ENCODE peak calls at places on chromosomes 1 and 21, in ten cellular contexts. O is adrenal gland, K is glutamatergic neuron, M is neural crest cell, C is fibroblast of the aortic adventitia, F is RWPE1, G is psoas muscle, E is activated B cell treated with CpG ODN at 0.5 μM for 24 hours, P is WTC11, J is heart left ventricle. N is an unnamed sample.

GRCh38 chr1:16162163-16162822 is 6.4 kb upstream of the EPHA2 start:
- DNase-seq in O (no peak), K (no peak), M (no peak), C (no peak), F (no peak), G (no peak), E (peak), P (peak), J (no peak), N (no peak)

GRCh38 chr1:112881742-112882127 is 74.3 kb downstream of the SLC16A1 start:
- DNase-seq in O (no peak), K (no peak), M (no peak), C (peak), F (no peak), G (no peak), E (no peak), P (no peak), J (no peak), N (no peak)

GRCh38 chr1:41851589-41851988 is 67.1 kb downstream of the HIVEP3 start:
- DNase-seq in O (no peak), K (no peak), M (no peak), C (peak), F (peak), G (no peak), E (no peak), P (no peak), J (no peak), N (no peak)

GRCh38 chr1:33454646-33455282 is 17.7 kb upstream of the ZSCAN20 start:
- DNase-seq in O (no peak), K (peak), M (no peak), C (no peak), F (no peak), G (no peak), E (no peak), P (no peak), J (no peak), N (no peak)

GRCh38 chr1:26607191-26607590 is 77.6 kb downstream of the RPS6KA1 start:
- DNase-seq in O (no peak), K (no peak), M (no peak), C (peak), F (no peak), G (no peak), E (no peak), P (no peak), J (no peak), N (no peak)

GRCh38 chr1:63523738-63524137 is 413 bp downstream of the EFCAB7 start:
- DNase-seq in O (no peak), K (no peak), M (no peak), C (no peak), F (peak), G (no peak), E (no peak), P (no peak), J (no peak), N (no peak)

GRCh38 chr1:100184536-100184935 is 6.5 kb upstream of the LRRC39 start:
- DNase-seq in O (no peak), K (no peak), M (no peak), C (no peak), F (no peak), G (no peak), E (no peak), P (no peak), J (no peak), N (no peak)

GRCh38 chr1:22142315-22143064 is 407 bp downstream of the WNT4 start:
- DNase-seq in O (peak), K (peak), M (no peak), C (peak), F (peak), G (peak), E (peak), P (peak), J (no peak), N (no peak)

GRCh38 chr1:238581332-238581731 is 690.6 kb upstream of the ZP4 start:
- DNase-seq in O (no peak), K (no peak), M (no peak), C (no peak), F (no peak), G (no peak), E (no peak), P (no peak), J (no peak), N (no peak)

GRCh38 chr1:163195728-163196448 is 6.8 kb downstream of the RGS5 start:
- DNase-seq in O (no peak), K (no peak), M (no peak), C (peak), F (no peak), G (no peak), E (no peak), P (no peak), J (no peak), N (no peak)

GRCh38 chr1:63980706-63981407 is 207.0 kb downstream of the ROR1 start:
- DNase-seq in O (no peak), K (no peak), M (no peak), C (no peak), F (peak), G (no peak), E (no peak), P (no peak), J (no peak), N (no peak)

GRCh38 chr1:162145966-162146696 is 76.6 kb downstream of the NOS1AP start:
- DNase-seq in O (no peak), K (peak), M (no peak), C (no peak), F (no peak), G (no peak), E (no peak), P (no peak), J (no peak), N (no peak)

GRCh38 chr1:206557636-206558473 is 50.5 kb downstream of the RASSF5 start:
- DNase-seq in O (no peak), K (no peak), M (no peak), C (no peak), F (no peak), G (no peak), E (no peak), P (no peak), J (no peak), N (no peak)

GRCh38 chr1:226108935-226109828 is 46.7 kb downstream of the H3-3A start:
- DNase-seq in O (peak), K (no peak), M (no peak), C (peak), F (no peak), G (no peak), E (no peak), P (no peak), J (peak), N (peak)

GRCh38 chr1:93079685-93080141 is 630 bp downstream of the MTF2 start:
- DNase-seq in O (peak), K (peak), M (peak), C (peak), F (no peak), G (peak), E (peak), P (peak), J (peak), N (no peak)

GRCh38 chr1:210293191-210293607 is 35.5 kb upstream of the HHAT start:
- DNase-seq in O (peak), K (no peak), M (no peak), C (peak), F (no peak), G (peak), E (no peak), P (no peak), J (peak), N (peak)

DNA sequence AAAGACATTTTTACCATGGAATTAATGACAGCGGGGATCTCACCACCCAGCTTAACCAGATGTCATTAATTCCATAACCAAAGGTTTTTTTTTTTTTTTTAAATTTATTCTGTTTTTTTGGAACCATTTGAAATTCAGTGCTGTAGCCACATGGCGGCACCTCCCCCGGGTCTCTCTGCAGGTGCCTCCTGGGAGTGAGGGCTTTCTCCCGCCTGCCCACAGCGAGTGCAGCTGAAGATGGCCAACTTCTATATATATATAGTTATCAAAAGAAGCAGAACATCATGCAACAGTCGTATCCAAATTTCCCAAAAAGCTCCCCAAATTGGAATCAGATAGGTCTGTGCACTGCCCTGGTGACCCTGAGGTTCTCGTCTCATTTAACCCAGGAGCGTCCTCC is 3.6 kb downstream of the KRTAP10-8 start:
- DNase-seq in O (no peak), K (no peak), M (no peak), C (no peak), F (no peak), G (no peak), E (no peak), P (no peak), J (no peak), N (no peak)
- TF ChIP-seq CTCF in O (no peak), K (no peak), M (no peak), C (no peak), F (no peak), G (no peak), E (no peak), P (no peak), J (no peak), N (no peak)

DNA sequence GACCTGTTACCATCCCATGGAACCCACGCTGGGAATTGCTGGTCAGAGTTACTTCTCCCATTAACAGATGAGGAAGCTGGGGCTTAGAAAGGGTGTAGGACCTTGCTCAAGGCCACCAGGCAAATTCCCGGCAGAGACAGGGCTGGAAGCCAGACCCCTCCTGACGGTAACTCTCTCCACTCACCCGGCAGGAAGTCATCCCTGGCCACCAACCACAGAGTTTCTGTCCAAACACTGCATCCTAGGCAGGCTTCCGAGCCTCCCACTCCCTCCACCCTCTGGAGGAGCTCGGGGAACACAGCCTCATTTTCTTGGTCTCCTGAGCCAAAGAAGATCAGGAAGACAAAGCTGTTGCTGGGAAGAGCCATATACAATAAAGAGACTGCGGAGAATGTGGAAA is 25.0 kb upstream of the ZNF436 start:
- DNase-seq in O (peak), K (no peak), M (peak), C (peak), F (no peak), G (peak), E (no peak), P (peak), J (peak), N (peak)
- TF ChIP-seq CTCF in O (peak), K (no peak), M (no peak), C (peak), F (no peak), G (no peak), E (no peak), P (no peak), J (peak), N (no peak)

DNA sequence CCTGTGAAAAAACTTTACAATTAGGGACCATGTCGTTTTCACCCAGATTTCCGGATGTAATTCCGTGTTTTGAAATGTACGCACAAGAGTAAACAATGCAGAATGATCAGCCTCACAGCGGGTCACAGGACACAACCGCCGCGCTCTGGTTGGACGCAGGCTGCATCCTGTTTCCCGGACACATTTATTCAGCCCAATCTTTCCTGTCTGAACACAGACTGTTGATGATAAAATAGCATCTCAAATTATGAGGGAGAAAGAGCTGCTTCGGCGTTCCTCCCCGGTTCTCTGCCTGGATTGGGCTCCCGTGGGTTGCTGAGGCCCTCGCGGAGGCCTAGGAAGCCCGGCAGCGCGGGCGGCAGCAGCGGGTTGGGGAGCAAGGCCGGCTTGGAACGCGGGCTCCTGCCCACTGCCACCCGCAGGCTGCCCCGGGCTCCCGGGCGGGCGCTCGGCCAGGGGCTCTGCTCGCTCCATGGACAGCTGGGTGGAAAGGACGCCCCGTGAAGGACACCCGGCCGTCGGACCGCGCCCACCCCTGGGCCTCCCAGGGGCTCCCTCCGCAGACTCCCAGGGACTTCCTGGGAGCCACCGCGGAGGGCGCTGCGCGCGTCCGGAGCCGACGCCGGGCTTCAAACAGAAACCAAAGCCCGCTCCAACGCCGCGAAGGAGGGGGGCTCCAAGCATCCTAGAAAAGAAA is 122.4 kb downstream of the ESRRG start:
- DNase-seq in O (peak), K (peak), M (peak), C (peak), F (peak), G (peak), E (no peak), P (peak), J (peak), N (peak)
- TF ChIP-seq CTCF in O (peak), K (no peak), M (peak), C (peak), F (peak), G (peak), E (no peak), P (no peak), J (peak), N (peak)

GRCh38 chr1:23796466-23797271 is 3.9 kb downstream of the GALE start:
- DNase-seq in O (peak), K (no peak), M (no peak), C (no peak), F (no peak), G (no peak), E (no peak), P (peak), J (no peak), N (no peak)
- TF ChIP-seq CTCF in O (no peak), K (no peak), M (no peak), C (no peak), F (no peak), G (no peak), E (no peak), P (no peak), J (no peak), N (no peak)

DNA sequence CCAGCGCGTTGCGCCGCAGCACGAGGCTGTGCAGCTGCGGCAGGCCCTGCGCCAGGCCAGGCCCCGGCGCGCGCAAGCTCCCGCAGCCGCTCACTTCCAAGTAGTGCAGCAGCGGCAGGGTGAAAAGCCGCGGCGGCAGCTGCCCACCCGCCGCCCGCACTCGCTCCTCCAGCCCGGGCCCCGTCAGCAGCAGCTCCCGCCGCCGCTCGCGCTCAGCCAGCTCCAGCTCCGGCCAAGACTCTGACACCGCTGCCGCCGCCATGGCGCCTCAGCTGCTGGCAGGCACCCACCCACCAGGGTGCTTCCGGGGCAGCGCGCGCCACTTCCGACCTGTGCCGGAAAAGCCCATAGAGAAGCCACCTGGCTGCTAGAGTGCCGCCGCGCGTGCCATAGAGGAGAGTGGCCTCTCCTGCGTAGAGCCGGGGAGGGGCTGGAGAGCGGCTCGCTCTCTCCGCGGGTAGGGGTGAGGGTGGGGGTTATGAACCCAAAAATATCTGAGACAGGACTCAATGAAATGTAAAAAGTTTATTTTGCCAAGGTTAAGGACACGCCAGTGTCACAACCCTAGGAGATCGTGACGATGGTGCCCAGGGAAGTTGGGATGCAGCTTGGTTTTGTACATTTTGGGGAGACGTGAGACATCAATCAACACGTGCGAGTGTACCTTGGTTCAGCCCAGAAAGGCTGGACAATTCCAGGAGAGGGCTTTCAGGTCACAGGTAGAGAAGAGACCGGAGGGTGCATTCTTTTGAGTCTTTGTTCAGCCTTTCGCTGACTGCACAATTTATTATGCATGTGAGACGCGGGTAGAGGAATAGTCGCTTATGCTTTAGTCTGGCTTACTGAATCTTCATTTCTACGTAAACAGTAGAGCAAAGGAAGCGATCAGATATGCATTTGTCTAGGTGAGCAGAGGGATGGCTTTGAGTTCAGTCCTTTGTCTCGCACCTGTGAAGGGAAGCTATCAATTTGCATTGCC is at the start of gene LRRC47:
- DNase-seq in O (peak), K (peak), M (peak), C (peak), F (peak), G (peak), E (peak), P (peak), J (peak), N (peak)
- TF ChIP-seq CTCF in O (no peak), K (no peak), M (no peak), C (no peak), F (no peak), G (no peak), E (no peak), P (no peak), J (no peak), N (peak)

GRCh38 chr1:39646232-39647081 is 7.0 kb upstream of the HEYL start:
- DNase-seq in O (peak), K (peak), M (no peak), C (peak), F (no peak), G (peak), E (no peak), P (peak), J (peak), N (peak)
- TF ChIP-seq CTCF in O (no peak), K (no peak), M (no peak), C (no peak), F (no peak), G (no peak), E (no peak), P (no peak), J (peak), N (no peak)

GRCh38 chr1:81780705-81781454 is 19.9 kb upstream of the ADGRL2 start:
- DNase-seq in O (no peak), K (no peak), M (no peak), C (no peak), F (no peak), G (no peak), E (no peak), P (no peak), J (no peak), N (no peak)
- TF ChIP-seq CTCF in O (no peak), K (no peak), M (no peak), C (no peak), F (no peak), G (no peak), E (no peak), P (no peak), J (no peak), N (no peak)

GRCh38 chr21:29172282-29172681 is 41.8 kb downstream of the MAP3K7CL start:
- DNase-seq in O (no peak), K (no peak), M (no peak), C (no peak), F (no peak), G (no peak), E (no peak), P (no peak), J (no peak), N (no peak)

GRCh38 chr21:29176721-29177120 is 46.3 kb downstream of the MAP3K7CL start:
- DNase-seq in O (no peak), K (no peak), M (no peak), C (no peak), F (no peak), G (no peak), E (no peak), P (no peak), J (no peak), N (no peak)

GRCh38 chr21:29177800-29178199 is 47.4 kb downstream of the MAP3K7CL start:
- DNase-seq in O (no peak), K (no peak), M (no peak), C (no peak), F (no peak), G (no peak), E (no peak), P (no peak), J (no peak), N (no peak)

GRCh38 chr21:29174607-29175013 is 44.2 kb downstream of the MAP3K7CL start:
- DNase-seq in O (no peak), K (no peak), M (no peak), C (peak), F (no peak), G (no peak), E (no peak), P (no peak), J (no peak), N (no peak)

GRCh38 chr21:29175408-29176147 is 45.1 kb downstream of the MAP3K7CL start:
- DNase-seq in O (no peak), K (no peak), M (no peak), C (peak), F (no peak), G (no peak), E (no peak), P (no peak), J (no peak), N (no peak)
- TF ChIP-seq CTCF in O (no peak), K (no peak), M (no peak), C (no peak), F (no peak), G (no peak), E (no peak), P (no peak), J (no peak), N (no peak)

N was measured in left ventricle myocardium inferior.